ENCODE peak calls at places on chromosomes 11 and 22, in seven cellular contexts. X is neural progenitor cell, R is heart left ventricle, N is lower lobe of right lung, U is left ventricle myocardium inferior, Z is tibial artery, H is vagina. I is an unnamed sample. For H3K27me3, the result is how much of the 10 kb centered on the place peaks cover.

GRCh38 chr22:23267225-23268043 is 87.1 kb downstream of the BCR start:
- DNase-seq in U (no peak), R (no peak), X (no peak), H (no peak), N (no peak), Z (no peak), I (no peak)

GRCh38 chr11:1825039-1825740 is 9.6 kb upstream of the SYT8 start:
- DNase-seq in X (peak), Z (peak), N (peak), U (peak), R (no peak), H (no peak), I (no peak)

GRCh38 chr22:38786631-38787030 is 7.3 kb downstream of the DNAL4 start:
- DNase-seq in R (no peak), N (no peak), X (no peak), U (no peak), Z (no peak), H (no peak), I (no peak)

GRCh38 chr11:113446938-113447337 is 28.3 kb downstream of the DRD2 start:
- DNase-seq in U (no peak), Z (no peak), H (no peak), R (no peak), N (no peak), X (no peak), I (no peak)

GRCh38 chr11:30008946-30009525 is 7.8 kb downstream of the KCNA4 start:
- DNase-seq in H (no peak), N (no peak), X (no peak), U (no peak), Z (no peak), R (no peak), I (no peak)

GRCh38 chr11:64900263-64900678 is 16.7 kb downstream of the ATG2A start:
- DNase-seq in H (no peak), R (no peak), Z (no peak), X (no peak), N (no peak), U (no peak), I (no peak)

GRCh38 chr11:132260636-132261035 is 890.2 kb downstream of the NTM start:
- DNase-seq in R (no peak), Z (no peak), H (no peak), N (no peak), X (no peak), U (no peak), I (no peak)

GRCh38 chr22:23841292-23841691 is 2.5 kb upstream of the DERL3 start:
- DNase-seq in H (no peak), U (no peak), X (no peak), R (no peak), Z (no peak), N (no peak), I (no peak)

GRCh38 chr11:76861490-76861953 is 804 bp downstream of the ACER3 start:
- DNase-seq in Z (no peak), U (no peak), X (peak), N (no peak), H (no peak), R (no peak), I (no peak)

GRCh38 chr11:78350646-78351165 is 66.9 kb downstream of the GAB2 start:
- DNase-seq in H (no peak), U (no peak), R (peak), X (peak), N (no peak), Z (no peak), I (no peak)

GRCh38 chr11:10042699-10043098 is 251.3 kb downstream of the SBF2 start:
- DNase-seq in N (no peak), X (no peak), Z (no peak), H (no peak), U (no peak), R (no peak), I (no peak)

GRCh38 chr11:115660072-115660805 is 156.0 kb upstream of the CADM1 start:
- DNase-seq in X (peak), R (no peak), H (no peak), N (no peak), Z (no peak), U (no peak), I (no peak)

GRCh38 chr11:17983569-17983968 is 29.3 kb downstream of the SERGEF start:
- DNase-seq in Z (no peak), R (no peak), N (no peak), X (no peak), H (no peak), U (no peak), I (no peak)

GRCh38 chr11:102929966-102930365 is 25.6 kb downstream of the MMP13 start:
- DNase-seq in U (no peak), N (no peak), H (no peak), R (no peak), Z (no peak), X (no peak), I (no peak)

GRCh38 chr11:44979536-44980399 is 29.1 kb upstream of the TP53I11 start:
- DNase-seq in X (peak), R (peak), U (no peak), N (peak), Z (no peak), H (no peak), I (no peak)

GRCh38 chr11:8707541-8708270 is 25.1 kb downstream of the RPL27A start:
- DNase-seq in N (no peak), X (no peak), Z (peak), U (peak), R (peak), H (no peak), I (no peak)

GRCh38 chr11:118111744-118112035 is 24.9 kb upstream of the SMIM35 start:
- DNase-seq in U (no peak), Z (no peak), H (no peak), X (no peak), N (no peak), R (no peak), I (no peak)

GRCh38 chr11:118113031-118113430 is 26.3 kb upstream of the SMIM35 start:
- DNase-seq in Z (peak), X (no peak), U (no peak), H (no peak), N (no peak), R (no peak), I (no peak)

GRCh38 chr11:118111019-118111743 is 24.4 kb upstream of the SMIM35 start:
- DNase-seq in U (no peak), X (no peak), H (no peak), N (no peak), R (no peak), Z (peak), I (no peak)

GRCh38 chr11:118115048-118115447 is 28.3 kb upstream of the SMIM35 start:
- DNase-seq in H (no peak), N (no peak), X (no peak), Z (no peak), R (no peak), U (no peak), I (no peak)

GRCh38 chr11:118114266-118114665 is 27.5 kb upstream of the SMIM35 start:
- DNase-seq in Z (peak), R (no peak), U (no peak), H (no peak), N (no peak), X (no peak), I (no peak)
- H3K27me3 ChIP-seq in Z (under half), R (under half), U (under half), H (under half), N (under half), X (under half), I (under half)

DNA sequence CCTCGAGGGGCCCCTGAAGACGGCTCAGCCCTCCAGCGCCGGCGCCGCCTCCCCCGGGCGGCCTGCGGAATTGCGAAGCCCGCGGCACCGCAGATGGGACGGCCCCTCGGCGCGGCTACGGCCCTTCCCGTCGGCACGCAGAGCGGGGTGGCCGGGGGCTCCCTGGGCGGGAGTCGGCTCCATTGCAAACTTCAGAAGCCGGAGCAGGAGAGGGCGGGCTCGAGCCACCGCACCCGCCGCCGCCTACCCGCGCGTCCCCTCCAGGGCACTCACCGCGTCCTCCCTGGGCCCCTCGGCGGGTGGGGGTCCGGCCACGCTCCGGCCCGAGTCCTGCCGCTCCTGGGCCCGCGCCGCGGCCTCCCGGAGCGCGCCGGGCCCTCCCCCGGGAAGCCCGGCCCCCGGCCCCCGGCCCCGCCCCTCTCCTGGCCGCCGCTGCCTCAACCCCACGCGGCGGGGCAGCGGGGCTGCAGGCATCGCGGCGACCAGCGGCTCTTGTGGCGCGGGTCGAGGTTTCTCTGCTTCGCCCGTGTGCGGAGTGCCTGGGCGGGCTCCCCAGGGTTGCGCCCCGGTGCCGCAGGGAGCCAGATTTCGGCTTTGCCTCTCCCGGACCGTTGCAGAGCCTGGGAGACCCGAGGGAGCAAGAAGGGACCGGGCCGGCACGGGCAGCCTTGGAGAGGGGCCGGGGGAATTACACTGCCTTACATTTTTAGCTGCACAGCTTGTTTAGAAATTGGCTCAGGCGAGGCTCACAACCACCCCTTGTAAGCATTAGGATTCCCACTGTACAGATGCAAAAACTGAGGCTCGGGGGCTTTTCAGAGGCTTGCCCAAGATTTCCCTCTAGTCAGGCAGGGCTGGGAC is at the start of gene PACSIN3:
- DNase-seq in N (peak), R (peak), X (peak), Z (peak), H (no peak), U (peak), I (peak)
- TF ChIP-seq CTCF in N (no peak), R (no peak), X (no peak), Z (peak), H (no peak), U (no peak), I (no peak)

DNA sequence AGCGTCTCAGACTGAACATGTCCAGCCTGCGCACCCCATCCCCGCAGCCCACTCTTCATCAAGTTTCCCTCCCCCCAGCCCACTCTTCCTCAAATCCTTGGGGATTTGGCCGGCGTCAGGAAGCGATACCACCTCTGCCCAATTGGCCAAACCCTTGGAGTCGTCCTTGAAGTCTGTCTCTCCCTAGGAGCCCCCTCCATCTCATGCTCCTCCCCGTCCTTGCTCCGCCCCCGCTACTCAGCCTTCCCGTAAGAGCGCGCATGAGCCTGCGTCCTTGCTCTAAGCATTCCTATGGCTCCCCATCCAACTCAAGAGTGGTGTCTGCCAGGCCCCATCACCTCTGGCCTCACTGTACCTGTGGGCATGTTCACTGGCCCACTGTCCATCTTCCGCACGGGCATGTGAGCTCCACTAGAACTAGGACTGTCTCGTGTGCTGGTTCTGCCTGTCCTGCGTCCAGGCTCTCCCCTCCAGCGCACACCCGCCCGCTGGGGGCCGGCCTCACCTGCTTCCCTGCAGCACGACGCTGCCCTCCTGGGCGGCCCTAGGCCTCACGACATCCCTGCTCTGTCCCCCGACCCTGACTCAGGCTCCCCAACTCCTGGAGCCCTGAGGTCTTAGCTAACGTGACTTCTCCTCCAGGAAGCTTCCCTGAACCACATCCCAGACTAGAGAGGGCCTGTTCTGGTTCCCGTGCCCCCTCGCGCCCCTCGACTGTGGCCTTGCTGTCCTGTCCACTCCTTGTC is 30.5 kb upstream of the TTLL12 start:
- DNase-seq in H (no peak), U (no peak), X (no peak), R (no peak), Z (no peak), N (no peak), I (no peak)
- H3K27me3 ChIP-seq in H (under half), U (under half), X (under half), R (under half), Z (under half), N (under half), I (under half)

GRCh38 chr11:73528013-73528412 is 69.9 kb downstream of the FAM168A start:
- DNase-seq in U (no peak), Z (no peak), N (no peak), H (no peak), R (no peak), X (no peak), I (no peak)

GRCh38 chr11:73528420-73528819 is 69.5 kb downstream of the FAM168A start:
- DNase-seq in N (no peak), U (no peak), X (no peak), R (no peak), Z (no peak), H (no peak), I (no peak)

GRCh38 chr11:73531386-73531785 is 66.5 kb downstream of the FAM168A start:
- DNase-seq in N (no peak), Z (no peak), U (no peak), R (no peak), X (no peak), H (no peak), I (no peak)

GRCh38 chr11:73528877-73529530 is 68.9 kb downstream of the FAM168A start:
- DNase-seq in N (no peak), H (no peak), Z (no peak), U (no peak), X (no peak), R (no peak), I (no peak)

GRCh38 chr11:73530109-73530508 is 67.8 kb downstream of the FAM168A start:
- DNase-seq in H (no peak), N (no peak), U (no peak), X (peak), Z (no peak), R (no peak), I (no peak)
- TF ChIP-seq CTCF in H (no peak), N (peak), U (peak), X (peak), Z (no peak), R (no peak), I (peak)

I was measured in GM06990.